ENCODE peak calls at places on chromosomes 5 and 9, in five cellular contexts. Y is HEK293T; U is CD4-positive, alpha-beta memory T cell; S is spleen; P is NCI-H1105 treated with DMSO at 0.1 percent for 48 hours. Z is an unnamed sample.

GRCh38 chr5:36606437-36607113 is at the start of gene SLC1A3:
- DNase-seq in U (no peak), Y (peak), S (peak), P (peak), Z (peak)

GRCh38 chr5:132781029-132781428 is 4.0 kb upstream of the SEPTIN8 start:
- DNase-seq in Y (no peak), S (no peak), P (no peak), U (no peak), Z (no peak)

GRCh38 chr5:173472164-173472563 is 143.9 kb upstream of the STC2 start:
- DNase-seq in P (no peak), U (no peak), Y (no peak), S (no peak), Z (peak)

GRCh38 chr9:11092974-11093373 is 480.2 kb upstream of the PTPRD start:
- DNase-seq in P (no peak), Y (no peak), U (no peak), S (no peak), Z (no peak)

GRCh38 chr9:90795879-90796317 is 5.7 kb upstream of the SYK start:
- DNase-seq in S (no peak), P (no peak), U (no peak), Y (no peak), Z (no peak)

GRCh38 chr5:107567901-107568671 is 102.7 kb downstream of the EFNA5 start:
- DNase-seq in S (no peak), Y (no peak), U (no peak), P (peak), Z (no peak)

GRCh38 chr9:11457809-11458785 is 845.3 kb upstream of the PTPRD start:
- DNase-seq in P (peak), Y (peak), U (no peak), S (no peak), Z (no peak)

GRCh38 chr5:176371621-176372539 is 6.6 kb downstream of the ARL10 start:
- DNase-seq in Y (no peak), U (no peak), S (no peak), P (no peak), Z (no peak)

GRCh38 chr9:128719919-128720605 is 3.9 kb downstream of the ZDHHC12 start:
- DNase-seq in Y (no peak), S (no peak), U (no peak), P (no peak), Z (no peak)

GRCh38 chr5:88555658-88556057 is 287.0 kb upstream of the TMEM161B start:
- DNase-seq in P (no peak), Y (peak), S (no peak), U (no peak), Z (no peak)

GRCh38 chr5:115930630-115931337 is 31.5 kb upstream of the LVRN start:
- DNase-seq in U (no peak), P (no peak), S (no peak), Y (no peak), Z (no peak)

GRCh38 chr9:134585746-134586706 is 55.6 kb upstream of the COL5A1 start:
- DNase-seq in P (no peak), Y (no peak), S (no peak), U (no peak), Z (peak)

GRCh38 chr9:130327070-130327780 is 61.7 kb downstream of the HMCN2 start:
- DNase-seq in Y (peak), S (no peak), U (no peak), P (no peak), Z (no peak)

GRCh38 chr5:78417026-78417425 is 56.6 kb downstream of the SCAMP1 start:
- DNase-seq in U (no peak), Y (no peak), S (no peak), P (no peak), Z (no peak)

GRCh38 chr9:88973281-88974045 is 17.8 kb upstream of the S1PR3 start:
- DNase-seq in Y (no peak), U (no peak), S (no peak), P (no peak), Z (no peak)

GRCh38 chr9:36572515-36573418 is at the start of gene MELK:
- DNase-seq in U (peak), Y (peak), P (peak), S (peak), Z (peak)

GRCh38 chr5:1007221-1007680 is 1.4 kb upstream of the NKD2 start:
- DNase-seq in S (peak), Y (no peak), U (no peak), P (no peak), Z (no peak)

GRCh38 chr5:160921714-160922285 is 69.8 kb upstream of the ATP10B start:
- DNase-seq in P (no peak), Y (no peak), S (no peak), U (no peak), Z (no peak)

GRCh38 chr5:64921386-64921785 is 152.7 kb downstream of the CWC27 start:
- DNase-seq in P (no peak), S (no peak), Y (no peak), U (no peak), Z (no peak)

GRCh38 chr5:172171118-172171775 is 16.8 kb downstream of the STK10 start:
- DNase-seq in S (no peak), U (no peak), P (no peak), Y (no peak), Z (no peak)

GRCh38 chr5:54171645-54172384 is 138.6 kb downstream of the ARL15 start:
- DNase-seq in S (no peak), P (no peak), Y (no peak), U (no peak), Z (no peak)

GRCh38 chr9:99828417-99829176 is 6.9 kb downstream of the NR4A3 start:
- DNase-seq in Y (no peak), P (no peak), S (no peak), U (no peak), Z (no peak)

GRCh38 chr9:109813829-109814228 is 33.8 kb downstream of the PALM2AKAP2 start:
- DNase-seq in U (no peak), Y (no peak), P (no peak), S (no peak), Z (no peak)

GRCh38 chr5:31854181-31854624 is 215.3 kb downstream of the PDZD2 start:
- DNase-seq in S (no peak), U (no peak), Y (no peak), P (no peak), Z (no peak)

GRCh38 chr5:56585466-56585865 is 229.9 kb upstream of the MAP3K1 start:
- DNase-seq in P (peak), Y (no peak), S (no peak), U (no peak), Z (no peak)

Z was measured in A549.